ENCODE peak calls at places on chromosomes 4 and X, in seven cellular contexts. I is GM04504, S is NCI-H2171 treated with DMSO at 0.1 percent for 48 hours, E is NCI-H460, Z is endothelial cell, B is NCI-H1092 treated with DMSO at 0.1 percent for 48 hours, R is A549. K is an unnamed sample.

GRCh38 chrX:367866-368265 is 18.8 kb downstream of the PPP2R3B start:
- DNase-seq in R (no peak), S (no peak), E (no peak), I (no peak), Z (no peak), B (no peak), K (no peak)

GRCh38 chr4:76546282-76547166 is 111.5 kb downstream of the SHROOM3 start:
- DNase-seq in Z (no peak), E (no peak), S (no peak), B (no peak), I (peak), R (no peak), K (no peak)

GRCh38 chrX:102712216-102712966 is at the start of gene GPRASP2:
- DNase-seq in R (peak), Z (peak), E (no peak), S (peak), I (no peak), B (peak), K (no peak)

GRCh38 chr4:62644372-62644771 is 1444.2 kb downstream of the ADGRL3 start:
- DNase-seq in Z (peak), R (peak), E (peak), S (peak), B (peak), I (no peak), K (no peak)

GRCh38 chrX:52262195-52262546 is 77.5 kb downstream of the MAGED4 start:
- DNase-seq in R (no peak), B (no peak), I (no peak), Z (no peak), E (no peak), S (no peak), K (no peak)

GRCh38 chr4:137949746-137950145 is 292.4 kb downstream of the SLC7A11 start:
- DNase-seq in Z (no peak), B (no peak), E (no peak), R (no peak), S (no peak), I (no peak), K (no peak)

GRCh38 chr4:55409468-55410171 is 13.9 kb downstream of the TMEM165 start:
- DNase-seq in S (no peak), R (no peak), E (no peak), B (no peak), I (no peak), Z (no peak), K (no peak)

GRCh38 chr4:104294811-104295210 is 199.9 kb downstream of the CXXC4 start:
- DNase-seq in E (no peak), I (no peak), Z (no peak), R (no peak), S (no peak), B (no peak), K (no peak)

GRCh38 chr4:31360786-31361185 is 640.6 kb downstream of the PCDH7 start:
- DNase-seq in S (no peak), E (no peak), B (no peak), Z (no peak), R (no peak), I (peak), K (no peak)

GRCh38 chrX:130055103-130055502 is 55.2 kb downstream of the ELF4 start:
- DNase-seq in Z (no peak), B (no peak), R (no peak), S (no peak), E (no peak), I (peak), K (no peak)

GRCh38 chrX:40871385-40872082 is 136.2 kb upstream of the MED14 start:
- DNase-seq in Z (no peak), I (no peak), B (no peak), S (no peak), E (no peak), R (no peak), K (no peak)

GRCh38 chr4:96845091-96845490 is 1005.2 kb downstream of the PDHA2 start:
- DNase-seq in R (no peak), I (no peak), E (no peak), Z (no peak), B (no peak), S (no peak), K (no peak)

GRCh38 chrX:133045986-133046385 is 50.9 kb downstream of the USP26 start:
- DNase-seq in S (peak), B (peak), R (no peak), E (no peak), I (no peak), Z (peak), K (no peak)

GRCh38 chrX:23884427-23885024 is 23.2 kb downstream of the APOO start:
- DNase-seq in B (no peak), E (no peak), Z (no peak), R (peak), S (no peak), I (no peak), K (no peak)

GRCh38 chr4:100988876-100989275 is 358.4 kb downstream of the PPP3CA start:
- DNase-seq in Z (no peak), B (no peak), I (peak), R (no peak), E (no peak), S (no peak), K (no peak)

GRCh38 chrX:133415276-133416105 is at the start of gene GPC4:
- DNase-seq in Z (peak), E (peak), R (peak), S (peak), I (no peak), B (no peak), K (no peak)

GRCh38 chr4:87865960-87866598 is 33.3 kb downstream of the MEPE start:
- DNase-seq in S (no peak), E (peak), Z (no peak), R (peak), I (no peak), B (no peak), K (no peak)

GRCh38 chr4:54281060-54281781 is 52.1 kb downstream of the PDGFRA start:
- DNase-seq in R (peak), S (no peak), B (no peak), E (no peak), I (peak), Z (no peak), K (no peak)